ENCODE peak calls at places on chromosomes 12 and 14, in ten cellular contexts. One of them, this sample, is unnamed.

GRCh38 chr14:74140374-74140850 is 55.7 kb downstream of the LIN52 start:
- DNase-seq in sciatic nerve: peak; percentile 71
- DNase-seq in EL: no peak
- DNase-seq in neural crest cell: no peak
- DNase-seq in NAMALWA: peak; percentile 54
- DNase-seq in T-helper 2 cell: no peak
- DNase-seq in activated T-cell treated with anti-CD3 and anti-CD28 coated beads, Interleukin-2, amount 50 U/mL, for 72 hours: no peak
- DNase-seq in stimulated activated CD4-positive, alpha-beta T cell treated with anti-CD3 and anti-CD28 coated beads, Interleukin-15, amount 100 ng/mL, for 1 hour: no peak
- DNase-seq in mucosa of gallbladder: peak; percentile 22
- DNase-seq in HTR-8/SVneo: no peak
- DNase-seq in this sample: no peak

GRCh38 chr12:114508529-114509129 is 102.7 kb upstream of the TBX5 start:
- DNase-seq in sciatic nerve: peak; percentile 77
- DNase-seq in EL: peak; percentile 71
- DNase-seq in neural crest cell: peak; percentile 75
- DNase-seq in NAMALWA: peak; percentile 76
- DNase-seq in T-helper 2 cell: peak; percentile 24
- DNase-seq in activated T-cell treated with anti-CD3 and anti-CD28 coated beads, Interleukin-2, amount 50 U/mL, for 72 hours: peak; percentile 47
- DNase-seq in stimulated activated CD4-positive, alpha-beta T cell treated with anti-CD3 and anti-CD28 coated beads, Interleukin-15, amount 100 ng/mL, for 1 hour: peak; percentile 33
- DNase-seq in mucosa of gallbladder: peak; percentile 75
- DNase-seq in HTR-8/SVneo: peak; percentile 49
- DNase-seq in this sample: no peak

GRCh38 chr14:36086629-36087380 is 89.7 kb downstream of the PTCSC3 start:
- DNase-seq in sciatic nerve: no peak
- DNase-seq in EL: no peak
- DNase-seq in neural crest cell: no peak
- DNase-seq in NAMALWA: no peak
- DNase-seq in T-helper 2 cell: no peak
- DNase-seq in activated T-cell treated with anti-CD3 and anti-CD28 coated beads, Interleukin-2, amount 50 U/mL, for 72 hours: no peak
- DNase-seq in stimulated activated CD4-positive, alpha-beta T cell treated with anti-CD3 and anti-CD28 coated beads, Interleukin-15, amount 100 ng/mL, for 1 hour: no peak
- DNase-seq in mucosa of gallbladder: no peak
- DNase-seq in HTR-8/SVneo: no peak
- DNase-seq in this sample: no peak

GRCh38 chr14:95300002-95300696 is 19.6 kb downstream of the CLMN start:
- DNase-seq in sciatic nerve: no peak
- DNase-seq in EL: no peak
- DNase-seq in neural crest cell: no peak
- DNase-seq in NAMALWA: peak; percentile 27
- DNase-seq in T-helper 2 cell: no peak
- DNase-seq in activated T-cell treated with anti-CD3 and anti-CD28 coated beads, Interleukin-2, amount 50 U/mL, for 72 hours: no peak
- DNase-seq in stimulated activated CD4-positive, alpha-beta T cell treated with anti-CD3 and anti-CD28 coated beads, Interleukin-15, amount 100 ng/mL, for 1 hour: no peak
- DNase-seq in mucosa of gallbladder: no peak
- DNase-seq in HTR-8/SVneo: no peak
- DNase-seq in this sample: no peak

GRCh38 chr14:101231828-101232227 is 328.3 kb upstream of the RTL1 start:
- DNase-seq in sciatic nerve: peak; percentile 10
- DNase-seq in EL: no peak
- DNase-seq in neural crest cell: no peak
- DNase-seq in NAMALWA: no peak
- DNase-seq in T-helper 2 cell: no peak
- DNase-seq in activated T-cell treated with anti-CD3 and anti-CD28 coated beads, Interleukin-2, amount 50 U/mL, for 72 hours: no peak
- DNase-seq in stimulated activated CD4-positive, alpha-beta T cell treated with anti-CD3 and anti-CD28 coated beads, Interleukin-15, amount 100 ng/mL, for 1 hour: no peak
- DNase-seq in mucosa of gallbladder: no peak
- DNase-seq in HTR-8/SVneo: no peak
- DNase-seq in this sample: no peak

GRCh38 chr14:39339003-39339402 is 93.2 kb downstream of the FBXO33 start:
- DNase-seq in sciatic nerve: no peak
- DNase-seq in EL: no peak
- DNase-seq in neural crest cell: no peak
- DNase-seq in NAMALWA: no peak
- DNase-seq in T-helper 2 cell: no peak
- DNase-seq in activated T-cell treated with anti-CD3 and anti-CD28 coated beads, Interleukin-2, amount 50 U/mL, for 72 hours: no peak
- DNase-seq in stimulated activated CD4-positive, alpha-beta T cell treated with anti-CD3 and anti-CD28 coated beads, Interleukin-15, amount 100 ng/mL, for 1 hour: no peak
- DNase-seq in mucosa of gallbladder: peak; percentile 53
- DNase-seq in HTR-8/SVneo: no peak
- DNase-seq in this sample: no peak

GRCh38 chr14:92687681-92688433 is 60.6 kb downstream of the LGMN start:
- DNase-seq in sciatic nerve: no peak
- DNase-seq in EL: no peak
- DNase-seq in neural crest cell: no peak
- DNase-seq in NAMALWA: no peak
- DNase-seq in T-helper 2 cell: no peak
- DNase-seq in activated T-cell treated with anti-CD3 and anti-CD28 coated beads, Interleukin-2, amount 50 U/mL, for 72 hours: no peak
- DNase-seq in stimulated activated CD4-positive, alpha-beta T cell treated with anti-CD3 and anti-CD28 coated beads, Interleukin-15, amount 100 ng/mL, for 1 hour: no peak
- DNase-seq in mucosa of gallbladder: no peak
- DNase-seq in HTR-8/SVneo: no peak
- DNase-seq in this sample: no peak

GRCh38 chr12:117850048-117850447 is 118.7 kb downstream of the KSR2 start:
- DNase-seq in sciatic nerve: no peak
- DNase-seq in EL: peak; percentile 51
- DNase-seq in neural crest cell: peak; percentile 39
- DNase-seq in NAMALWA: peak; percentile 53
- DNase-seq in T-helper 2 cell: no peak
- DNase-seq in activated T-cell treated with anti-CD3 and anti-CD28 coated beads, Interleukin-2, amount 50 U/mL, for 72 hours: no peak
- DNase-seq in stimulated activated CD4-positive, alpha-beta T cell treated with anti-CD3 and anti-CD28 coated beads, Interleukin-15, amount 100 ng/mL, for 1 hour: no peak
- DNase-seq in mucosa of gallbladder: no peak
- DNase-seq in HTR-8/SVneo: peak; percentile 71
- DNase-seq in this sample: no peak

GRCh38 chr12:92597997-92598396 is 104.8 kb upstream of the PLEKHG7 start:
- DNase-seq in sciatic nerve: no peak
- DNase-seq in EL: peak; percentile 63
- DNase-seq in neural crest cell: no peak
- DNase-seq in NAMALWA: no peak
- DNase-seq in T-helper 2 cell: no peak
- DNase-seq in activated T-cell treated with anti-CD3 and anti-CD28 coated beads, Interleukin-2, amount 50 U/mL, for 72 hours: no peak
- DNase-seq in stimulated activated CD4-positive, alpha-beta T cell treated with anti-CD3 and anti-CD28 coated beads, Interleukin-15, amount 100 ng/mL, for 1 hour: no peak
- DNase-seq in mucosa of gallbladder: no peak
- DNase-seq in HTR-8/SVneo: no peak
- DNase-seq in this sample: no peak

GRCh38 chr14:37579250-37579649 is 15.8 kb downstream of the FOXA1 start:
- DNase-seq in sciatic nerve: no peak
- DNase-seq in EL: no peak
- DNase-seq in neural crest cell: no peak
- DNase-seq in NAMALWA: no peak
- DNase-seq in T-helper 2 cell: no peak
- DNase-seq in activated T-cell treated with anti-CD3 and anti-CD28 coated beads, Interleukin-2, amount 50 U/mL, for 72 hours: no peak
- DNase-seq in stimulated activated CD4-positive, alpha-beta T cell treated with anti-CD3 and anti-CD28 coated beads, Interleukin-15, amount 100 ng/mL, for 1 hour: no peak
- DNase-seq in mucosa of gallbladder: no peak
- DNase-seq in HTR-8/SVneo: no peak
- DNase-seq in this sample: no peak

GRCh38 chr12:93221841-93222240 is 155.9 kb upstream of the NUDT4 start:
- DNase-seq in sciatic nerve: no peak
- DNase-seq in EL: no peak
- DNase-seq in neural crest cell: no peak
- DNase-seq in NAMALWA: no peak
- DNase-seq in T-helper 2 cell: no peak
- DNase-seq in activated T-cell treated with anti-CD3 and anti-CD28 coated beads, Interleukin-2, amount 50 U/mL, for 72 hours: no peak
- DNase-seq in stimulated activated CD4-positive, alpha-beta T cell treated with anti-CD3 and anti-CD28 coated beads, Interleukin-15, amount 100 ng/mL, for 1 hour: no peak
- DNase-seq in mucosa of gallbladder: no peak
- DNase-seq in HTR-8/SVneo: no peak
- DNase-seq in this sample: no peak

GRCh38 chr14:21024668-21025373 is at the start of gene NDRG2:
- DNase-seq in sciatic nerve: peak; percentile 86
- DNase-seq in EL: peak; percentile 38
- DNase-seq in neural crest cell: peak; percentile 71
- DNase-seq in NAMALWA: no peak
- DNase-seq in T-helper 2 cell: peak; percentile 73
- DNase-seq in activated T-cell treated with anti-CD3 and anti-CD28 coated beads, Interleukin-2, amount 50 U/mL, for 72 hours: peak; percentile 76
- DNase-seq in stimulated activated CD4-positive, alpha-beta T cell treated with anti-CD3 and anti-CD28 coated beads, Interleukin-15, amount 100 ng/mL, for 1 hour: peak; percentile 57
- DNase-seq in mucosa of gallbladder: peak; percentile 79
- DNase-seq in HTR-8/SVneo: peak; percentile 63
- DNase-seq in this sample: peak; percentile 31

GRCh38 chr12:108722992-108723766 is 8.1 kb downstream of the CORO1C start:
- DNase-seq in sciatic nerve: no peak
- DNase-seq in EL: peak; percentile 98
- DNase-seq in neural crest cell: no peak
- DNase-seq in NAMALWA: no peak
- DNase-seq in T-helper 2 cell: no peak
- DNase-seq in activated T-cell treated with anti-CD3 and anti-CD28 coated beads, Interleukin-2, amount 50 U/mL, for 72 hours: no peak
- DNase-seq in stimulated activated CD4-positive, alpha-beta T cell treated with anti-CD3 and anti-CD28 coated beads, Interleukin-15, amount 100 ng/mL, for 1 hour: no peak
- DNase-seq in mucosa of gallbladder: no peak
- DNase-seq in HTR-8/SVneo: peak; percentile 53
- DNase-seq in this sample: no peak

GRCh38 chr14:32047791-32048190 is 29.3 kb upstream of the ARHGAP5 start:
- DNase-seq in sciatic nerve: no peak
- DNase-seq in EL: peak; percentile 5
- DNase-seq in neural crest cell: no peak
- DNase-seq in NAMALWA: no peak
- DNase-seq in T-helper 2 cell: no peak
- DNase-seq in activated T-cell treated with anti-CD3 and anti-CD28 coated beads, Interleukin-2, amount 50 U/mL, for 72 hours: no peak
- DNase-seq in stimulated activated CD4-positive, alpha-beta T cell treated with anti-CD3 and anti-CD28 coated beads, Interleukin-15, amount 100 ng/mL, for 1 hour: no peak
- DNase-seq in mucosa of gallbladder: no peak
- DNase-seq in HTR-8/SVneo: no peak
- DNase-seq in this sample: peak; percentile 9

GRCh38 chr12:50937653-50938052 is 14.7 kb upstream of the HIGD1C start:
- DNase-seq in sciatic nerve: no peak
- DNase-seq in EL: no peak
- DNase-seq in neural crest cell: no peak
- DNase-seq in NAMALWA: no peak
- DNase-seq in T-helper 2 cell: no peak
- DNase-seq in activated T-cell treated with anti-CD3 and anti-CD28 coated beads, Interleukin-2, amount 50 U/mL, for 72 hours: no peak
- DNase-seq in stimulated activated CD4-positive, alpha-beta T cell treated with anti-CD3 and anti-CD28 coated beads, Interleukin-15, amount 100 ng/mL, for 1 hour: no peak
- DNase-seq in mucosa of gallbladder: no peak
- DNase-seq in HTR-8/SVneo: no peak
- DNase-seq in this sample: no peak

GRCh38 chr14:69666112-69666511 is 54.7 kb downstream of the SUSD6 start:
- DNase-seq in sciatic nerve: no peak
- DNase-seq in EL: no peak
- DNase-seq in neural crest cell: no peak
- DNase-seq in NAMALWA: no peak
- DNase-seq in T-helper 2 cell: no peak
- DNase-seq in activated T-cell treated with anti-CD3 and anti-CD28 coated beads, Interleukin-2, amount 50 U/mL, for 72 hours: no peak
- DNase-seq in stimulated activated CD4-positive, alpha-beta T cell treated with anti-CD3 and anti-CD28 coated beads, Interleukin-15, amount 100 ng/mL, for 1 hour: no peak
- DNase-seq in mucosa of gallbladder: no peak
- DNase-seq in HTR-8/SVneo: no peak
- DNase-seq in this sample: no peak

GRCh38 chr12:42128327-42128726 is 16.3 kb downstream of the GXYLT1 start:
- DNase-seq in sciatic nerve: no peak
- DNase-seq in EL: peak; percentile 34
- DNase-seq in neural crest cell: no peak
- DNase-seq in NAMALWA: no peak
- DNase-seq in T-helper 2 cell: no peak
- DNase-seq in activated T-cell treated with anti-CD3 and anti-CD28 coated beads, Interleukin-2, amount 50 U/mL, for 72 hours: no peak
- DNase-seq in stimulated activated CD4-positive, alpha-beta T cell treated with anti-CD3 and anti-CD28 coated beads, Interleukin-15, amount 100 ng/mL, for 1 hour: no peak
- DNase-seq in mucosa of gallbladder: no peak
- DNase-seq in HTR-8/SVneo: no peak
- DNase-seq in this sample: no peak

GRCh38 chr14:21014761-21015190 is 10.1 kb downstream of the NDRG2 start:
- DNase-seq in sciatic nerve: peak; percentile 94
- DNase-seq in EL: peak; percentile 81
- DNase-seq in neural crest cell: peak; percentile 96
- DNase-seq in NAMALWA: peak; percentile 78
- DNase-seq in T-helper 2 cell: peak; percentile 70
- DNase-seq in activated T-cell treated with anti-CD3 and anti-CD28 coated beads, Interleukin-2, amount 50 U/mL, for 72 hours: peak; percentile 74
- DNase-seq in stimulated activated CD4-positive, alpha-beta T cell treated with anti-CD3 and anti-CD28 coated beads, Interleukin-15, amount 100 ng/mL, for 1 hour: peak; percentile 55
- DNase-seq in mucosa of gallbladder: peak; percentile 88
- DNase-seq in HTR-8/SVneo: peak; percentile 67
- DNase-seq in this sample: peak; percentile 17

GRCh38 chr12:18700254-18700653 is 37.6 kb downstream of the PLCZ1 start:
- DNase-seq in sciatic nerve: no peak
- DNase-seq in EL: peak; percentile 66
- DNase-seq in neural crest cell: no peak
- DNase-seq in NAMALWA: no peak
- DNase-seq in T-helper 2 cell: no peak
- DNase-seq in activated T-cell treated with anti-CD3 and anti-CD28 coated beads, Interleukin-2, amount 50 U/mL, for 72 hours: no peak
- DNase-seq in stimulated activated CD4-positive, alpha-beta T cell treated with anti-CD3 and anti-CD28 coated beads, Interleukin-15, amount 100 ng/mL, for 1 hour: no peak
- DNase-seq in mucosa of gallbladder: no peak
- DNase-seq in HTR-8/SVneo: no peak
- DNase-seq in this sample: no peak

GRCh38 chr12:56229819-56230448 is at the start of gene SLC39A5:
- DNase-seq in sciatic nerve: no peak
- DNase-seq in EL: no peak
- DNase-seq in neural crest cell: no peak
- DNase-seq in NAMALWA: no peak
- DNase-seq in T-helper 2 cell: no peak
- DNase-seq in activated T-cell treated with anti-CD3 and anti-CD28 coated beads, Interleukin-2, amount 50 U/mL, for 72 hours: no peak
- DNase-seq in stimulated activated CD4-positive, alpha-beta T cell treated with anti-CD3 and anti-CD28 coated beads, Interleukin-15, amount 100 ng/mL, for 1 hour: no peak
- DNase-seq in mucosa of gallbladder: no peak
- DNase-seq in HTR-8/SVneo: no peak
- DNase-seq in this sample: no peak

GRCh38 chr14:22854963-22855724 is 16.4 kb upstream of the LRP10 start:
- DNase-seq in sciatic nerve: no peak
- DNase-seq in EL: no peak
- DNase-seq in neural crest cell: no peak
- DNase-seq in NAMALWA: no peak
- DNase-seq in T-helper 2 cell: no peak
- DNase-seq in activated T-cell treated with anti-CD3 and anti-CD28 coated beads, Interleukin-2, amount 50 U/mL, for 72 hours: peak; percentile 43
- DNase-seq in stimulated activated CD4-positive, alpha-beta T cell treated with anti-CD3 and anti-CD28 coated beads, Interleukin-15, amount 100 ng/mL, for 1 hour: no peak
- DNase-seq in mucosa of gallbladder: no peak
- DNase-seq in HTR-8/SVneo: no peak
- DNase-seq in this sample: no peak

GRCh38 chr14:79583738-79584405 is 627.4 kb downstream of the DIO2 start:
- DNase-seq in sciatic nerve: no peak
- DNase-seq in EL: peak; percentile 90
- DNase-seq in neural crest cell: no peak
- DNase-seq in NAMALWA: no peak
- DNase-seq in T-helper 2 cell: no peak
- DNase-seq in activated T-cell treated with anti-CD3 and anti-CD28 coated beads, Interleukin-2, amount 50 U/mL, for 72 hours: no peak
- DNase-seq in stimulated activated CD4-positive, alpha-beta T cell treated with anti-CD3 and anti-CD28 coated beads, Interleukin-15, amount 100 ng/mL, for 1 hour: no peak
- DNase-seq in mucosa of gallbladder: no peak
- DNase-seq in HTR-8/SVneo: no peak
- DNase-seq in this sample: no peak

GRCh38 chr14:22824711-22825359 is 4.9 kb upstream of the MRPL52 start:
- DNase-seq in sciatic nerve: no peak
- DNase-seq in EL: peak; percentile 94
- DNase-seq in neural crest cell: no peak
- DNase-seq in NAMALWA: peak; percentile 91
- DNase-seq in T-helper 2 cell: no peak
- DNase-seq in activated T-cell treated with anti-CD3 and anti-CD28 coated beads, Interleukin-2, amount 50 U/mL, for 72 hours: no peak
- DNase-seq in stimulated activated CD4-positive, alpha-beta T cell treated with anti-CD3 and anti-CD28 coated beads, Interleukin-15, amount 100 ng/mL, for 1 hour: no peak
- DNase-seq in mucosa of gallbladder: peak; percentile 71
- DNase-seq in HTR-8/SVneo: peak; percentile 47
- DNase-seq in this sample: no peak

GRCh38 chr14:103204852-103205540 is 81.7 kb downstream of the TNFAIP2 start:
- DNase-seq in sciatic nerve: peak; percentile 2
- DNase-seq in EL: no peak
- DNase-seq in neural crest cell: no peak
- DNase-seq in NAMALWA: no peak
- DNase-seq in T-helper 2 cell: no peak
- DNase-seq in activated T-cell treated with anti-CD3 and anti-CD28 coated beads, Interleukin-2, amount 50 U/mL, for 72 hours: no peak
- DNase-seq in stimulated activated CD4-positive, alpha-beta T cell treated with anti-CD3 and anti-CD28 coated beads, Interleukin-15, amount 100 ng/mL, for 1 hour: no peak
- DNase-seq in mucosa of gallbladder: no peak
- DNase-seq in HTR-8/SVneo: no peak
- DNase-seq in this sample: no peak

GRCh38 chr12:131732996-131733615 is 22.2 kb downstream of the SFSWAP start:
- DNase-seq in sciatic nerve: no peak
- DNase-seq in EL: no peak
- DNase-seq in neural crest cell: no peak
- DNase-seq in NAMALWA: no peak
- DNase-seq in T-helper 2 cell: no peak
- DNase-seq in activated T-cell treated with anti-CD3 and anti-CD28 coated beads, Interleukin-2, amount 50 U/mL, for 72 hours: no peak
- DNase-seq in stimulated activated CD4-positive, alpha-beta T cell treated with anti-CD3 and anti-CD28 coated beads, Interleukin-15, amount 100 ng/mL, for 1 hour: no peak
- DNase-seq in mucosa of gallbladder: no peak
- DNase-seq in HTR-8/SVneo: no peak
- DNase-seq in this sample: no peak

GRCh38 chr12:16454481-16454880 is 107.0 kb downstream of the MGST1 start:
- DNase-seq in sciatic nerve: no peak
- DNase-seq in EL: peak; percentile 1
- DNase-seq in neural crest cell: no peak
- DNase-seq in NAMALWA: no peak
- DNase-seq in T-helper 2 cell: no peak
- DNase-seq in activated T-cell treated with anti-CD3 and anti-CD28 coated beads, Interleukin-2, amount 50 U/mL, for 72 hours: no peak
- DNase-seq in stimulated activated CD4-positive, alpha-beta T cell treated with anti-CD3 and anti-CD28 coated beads, Interleukin-15, amount 100 ng/mL, for 1 hour: no peak
- DNase-seq in mucosa of gallbladder: no peak
- DNase-seq in HTR-8/SVneo: no peak
- DNase-seq in this sample: no peak

GRCh38 chr12:124567673-124568373 is 411 bp upstream of the NCOR2 start:
- DNase-seq in sciatic nerve: peak; percentile 98
- DNase-seq in EL: peak; percentile 91
- DNase-seq in neural crest cell: peak; percentile 60
- DNase-seq in NAMALWA: peak; percentile 62
- DNase-seq in T-helper 2 cell: peak; percentile 76
- DNase-seq in activated T-cell treated with anti-CD3 and anti-CD28 coated beads, Interleukin-2, amount 50 U/mL, for 72 hours: peak; percentile 82
- DNase-seq in stimulated activated CD4-positive, alpha-beta T cell treated with anti-CD3 and anti-CD28 coated beads, Interleukin-15, amount 100 ng/mL, for 1 hour: peak; percentile 73
- DNase-seq in mucosa of gallbladder: peak; percentile 92
- DNase-seq in HTR-8/SVneo: peak; percentile 70
- DNase-seq in this sample: peak; percentile 87

GRCh38 chr12:116524964-116525379 is 34.2 kb upstream of the MAP1LC3B2 start:
- DNase-seq in sciatic nerve: no peak
- DNase-seq in EL: peak; percentile 82
- DNase-seq in neural crest cell: no peak
- DNase-seq in NAMALWA: no peak
- DNase-seq in T-helper 2 cell: no peak
- DNase-seq in activated T-cell treated with anti-CD3 and anti-CD28 coated beads, Interleukin-2, amount 50 U/mL, for 72 hours: no peak
- DNase-seq in stimulated activated CD4-positive, alpha-beta T cell treated with anti-CD3 and anti-CD28 coated beads, Interleukin-15, amount 100 ng/mL, for 1 hour: no peak
- DNase-seq in mucosa of gallbladder: no peak
- DNase-seq in HTR-8/SVneo: no peak
- DNase-seq in this sample: no peak

This sample was measured in GM06990.